ENCODE peak calls at places on chromosomes 2 and 18, in five cellular contexts. One of them, this sample, is unnamed.
A peak's percentile ranks its signal among the peaks of the same experiment; 100 is the strongest.

GRCh38 chr18:9135912-9136314 is 668 bp upstream of the ANKRD12 start:
- DNase-seq in GM23248: peak; percentile 49
- DNase-seq in HCT116: peak; percentile 43
- DNase-seq in SK-N-SH: no peak
- DNase-seq in MM.1S: peak; percentile 93
- DNase-seq in this sample: peak; percentile 64

GRCh38 chr2:108583903-108584520 is 49.7 kb downstream of the LIMS1 start:
- DNase-seq in GM23248: peak; percentile 85
- DNase-seq in HCT116: no peak
- DNase-seq in SK-N-SH: peak; percentile 73
- DNase-seq in MM.1S: peak; percentile 81
- DNase-seq in this sample: peak; percentile 88

GRCh38 chr2:147989809-147990403 is 30.6 kb downstream of the ORC4 start:
- DNase-seq in GM23248: peak; percentile 78
- DNase-seq in HCT116: peak; percentile 18
- DNase-seq in SK-N-SH: peak; percentile 39
- DNase-seq in MM.1S: peak; percentile 50
- DNase-seq in this sample: peak; percentile 66

GRCh38 chr2:16031848-16032159 is 91.5 kb downstream of the MYCN start:
- DNase-seq in GM23248: no peak
- DNase-seq in HCT116: no peak
- DNase-seq in SK-N-SH: no peak
- DNase-seq in MM.1S: no peak
- DNase-seq in this sample: peak; percentile 7

GRCh38 chr18:41940506-41941215 is 14.4 kb upstream of the PIK3C3 start:
- DNase-seq in GM23248: peak; percentile 86
- DNase-seq in HCT116: no peak
- DNase-seq in SK-N-SH: no peak
- DNase-seq in MM.1S: no peak
- DNase-seq in this sample: peak; percentile 56

GRCh38 chr2:185567940-185568339 is 170.7 kb upstream of the FSIP2 start:
- DNase-seq in GM23248: no peak
- DNase-seq in HCT116: no peak
- DNase-seq in SK-N-SH: no peak
- DNase-seq in MM.1S: no peak
- DNase-seq in this sample: no peak

GRCh38 chr2:112946086-112946485 is 31.7 kb upstream of the IL36G start:
- DNase-seq in GM23248: no peak
- DNase-seq in HCT116: no peak
- DNase-seq in SK-N-SH: no peak
- DNase-seq in MM.1S: no peak
- DNase-seq in this sample: no peak

GRCh38 chr2:158725496-158725895 is 69.6 kb upstream of the DAPL1 start:
- DNase-seq in GM23248: no peak
- DNase-seq in HCT116: no peak
- DNase-seq in SK-N-SH: no peak
- DNase-seq in MM.1S: no peak
- DNase-seq in this sample: peak; percentile 69

GRCh38 chr2:240477916-240478315 is 42.5 kb downstream of the GPC1 start:
- DNase-seq in GM23248: no peak
- DNase-seq in HCT116: no peak
- DNase-seq in SK-N-SH: peak; percentile 3
- DNase-seq in MM.1S: no peak
- DNase-seq in this sample: no peak

GRCh38 chr2:214174563-214174962 is 236.3 kb upstream of the VWC2L start:
- DNase-seq in GM23248: no peak
- DNase-seq in HCT116: no peak
- DNase-seq in SK-N-SH: no peak
- DNase-seq in MM.1S: no peak
- DNase-seq in this sample: no peak

GRCh38 chr2:198546091-198546490 is 741.7 kb downstream of the PLCL1 start:
- DNase-seq in GM23248: no peak
- DNase-seq in HCT116: no peak
- DNase-seq in SK-N-SH: no peak
- DNase-seq in MM.1S: no peak
- DNase-seq in this sample: no peak

GRCh38 chr2:173571021-173571821 is 216.5 kb downstream of the CDCA7 start:
- DNase-seq in GM23248: peak; percentile 50
- DNase-seq in HCT116: peak; percentile 24
- DNase-seq in SK-N-SH: peak; percentile 30
- DNase-seq in MM.1S: no peak
- DNase-seq in this sample: peak; percentile 77

GRCh38 chr2:32965523-32966171 is 18.9 kb downstream of the LTBP1 start:
- DNase-seq in GM23248: no peak
- DNase-seq in HCT116: no peak
- DNase-seq in SK-N-SH: no peak
- DNase-seq in MM.1S: no peak
- DNase-seq in this sample: no peak

GRCh38 chr18:78974115-78974740 is 5.4 kb upstream of the SALL3 start:
- DNase-seq in GM23248: no peak
- DNase-seq in HCT116: no peak
- DNase-seq in SK-N-SH: no peak
- DNase-seq in MM.1S: no peak
- DNase-seq in this sample: no peak

GRCh38 chr2:134227666-134228065 is 26.2 kb upstream of the MGAT5 start:
- DNase-seq in GM23248: no peak
- DNase-seq in HCT116: no peak
- DNase-seq in SK-N-SH: no peak
- DNase-seq in MM.1S: no peak
- DNase-seq in this sample: no peak

GRCh38 chr2:237894986-237895543 is 35.6 kb downstream of the RAMP1 start:
- DNase-seq in GM23248: no peak
- DNase-seq in HCT116: no peak
- DNase-seq in SK-N-SH: no peak
- DNase-seq in MM.1S: no peak
- DNase-seq in this sample: no peak

GRCh38 chr2:236932711-236933300 is 152.9 kb upstream of the COPS8 start:
- DNase-seq in GM23248: no peak
- DNase-seq in HCT116: no peak
- DNase-seq in SK-N-SH: no peak
- DNase-seq in MM.1S: no peak
- DNase-seq in this sample: no peak

DNA sequence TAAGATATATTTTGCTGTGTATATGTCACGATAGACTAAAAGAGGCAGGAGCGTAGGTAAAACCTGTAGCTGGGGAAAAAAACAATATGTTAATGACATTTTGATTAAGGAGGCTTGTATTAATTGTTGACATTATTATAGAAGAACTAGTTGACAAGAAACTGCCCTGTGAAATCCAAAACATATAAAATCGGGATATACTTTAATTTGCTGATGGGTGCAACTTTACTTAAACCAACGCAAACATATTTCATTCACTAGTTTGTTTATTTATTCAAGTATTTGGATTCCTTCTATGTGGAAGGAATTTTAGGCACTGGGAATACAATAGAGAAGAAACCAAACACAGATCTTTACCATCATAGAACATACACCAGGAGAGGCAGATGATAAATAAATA is 8.0 kb downstream of the WDR7 start:
- DNase-seq in GM23248: no peak
- DNase-seq in HCT116: no peak
- DNase-seq in SK-N-SH: no peak
- DNase-seq in MM.1S: no peak
- DNase-seq in this sample: no peak
- H3K79me2 ChIP-seq in GM23248: peaks cover 90% of the 10 kb centered on the region
- H3K79me2 ChIP-seq in HCT116: peaks cover 7% of the 10 kb centered on the region
- H3K79me2 ChIP-seq in SK-N-SH: peaks cover 40% of the 10 kb centered on the region
- H3K79me2 ChIP-seq in MM.1S: peaks cover 86% of the 10 kb centered on the region
- H3K79me2 ChIP-seq in this sample: peaks cover 48% of the 10 kb centered on the region

DNA sequence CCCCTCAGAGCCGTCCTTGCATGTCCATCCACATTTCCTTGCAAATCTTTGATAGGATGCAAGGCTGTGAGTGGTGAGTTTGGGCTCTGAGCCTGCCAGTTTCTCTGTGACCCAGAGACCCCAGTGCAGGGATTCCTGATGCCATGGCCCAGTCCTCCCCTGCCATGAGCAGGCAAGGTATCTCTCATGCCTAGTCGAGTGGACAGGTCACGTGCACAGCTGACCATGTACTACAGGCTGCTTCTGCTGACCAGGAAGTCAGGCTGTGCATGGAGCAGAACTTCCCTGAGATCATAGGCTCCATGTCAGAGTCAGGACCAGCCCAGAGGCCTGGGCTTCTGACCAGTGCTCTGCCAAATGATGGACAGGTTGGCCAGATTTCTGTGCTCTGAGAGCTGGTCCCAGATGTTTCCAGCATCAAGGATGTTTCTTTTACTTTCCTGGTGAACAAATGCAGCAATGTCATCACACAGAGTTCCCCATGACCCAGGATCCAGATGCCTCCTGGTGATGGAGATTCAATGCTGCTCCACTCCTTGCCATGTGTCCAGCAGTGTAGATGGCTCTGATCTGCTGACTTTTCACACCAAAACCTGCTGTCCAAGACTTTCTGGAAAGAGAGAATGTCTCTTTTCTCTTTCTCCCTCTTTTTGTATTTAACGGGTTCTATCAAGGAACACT is 321.6 kb upstream of the HS6ST1 start:
- DNase-seq in GM23248: peak; percentile 14
- DNase-seq in HCT116: no peak
- DNase-seq in SK-N-SH: no peak
- DNase-seq in MM.1S: no peak
- DNase-seq in this sample: no peak
- H3K9me2 ChIP-seq in GM23248: no peaks in the 10 kb centered on the region
- H3K9me2 ChIP-seq in HCT116: no peaks in the 10 kb centered on the region
- H3K9me2 ChIP-seq in SK-N-SH: no peaks in the 10 kb centered on the region
- H3K9me2 ChIP-seq in MM.1S: no peaks in the 10 kb centered on the region
- H3K9me2 ChIP-seq in this sample: no peaks in the 10 kb centered on the region

GRCh38 chr2:95043300-95043786 is 17.8 kb downstream of the MAL start:
- DNase-seq in GM23248: peak; percentile 88
- DNase-seq in HCT116: no peak
- DNase-seq in SK-N-SH: no peak
- DNase-seq in MM.1S: no peak
- DNase-seq in this sample: peak; percentile 86
- H3K9ac ChIP-seq in GM23248: no peak overlapping the region
- H3K9ac ChIP-seq in HCT116: no peak overlapping the region
- H3K9ac ChIP-seq in SK-N-SH: no peak overlapping the region
- H3K9ac ChIP-seq in MM.1S: no peak overlapping the region
- H3K9ac ChIP-seq in this sample: no peak overlapping the region

GRCh38 chr2:218804817-218805216 is 22.9 kb downstream of the CYP27A1 start:
- DNase-seq in GM23248: no peak
- DNase-seq in HCT116: no peak
- DNase-seq in SK-N-SH: no peak
- DNase-seq in MM.1S: no peak
- DNase-seq in this sample: no peak
- H3K79me2 ChIP-seq in GM23248: no peaks in the 10 kb centered on the region
- H3K79me2 ChIP-seq in HCT116: no peaks in the 10 kb centered on the region
- H3K79me2 ChIP-seq in SK-N-SH: no peaks in the 10 kb centered on the region
- H3K79me2 ChIP-seq in MM.1S: no peaks in the 10 kb centered on the region
- H3K79me2 ChIP-seq in this sample: no peaks in the 10 kb centered on the region

GRCh38 chr2:128638311-128638710 is 319.6 kb upstream of the HS6ST1 start:
- DNase-seq in GM23248: no peak
- DNase-seq in HCT116: no peak
- DNase-seq in SK-N-SH: no peak
- DNase-seq in MM.1S: no peak
- DNase-seq in this sample: no peak
- H3K9me2 ChIP-seq in GM23248: no peaks in the 10 kb centered on the region
- H3K9me2 ChIP-seq in HCT116: no peaks in the 10 kb centered on the region
- H3K9me2 ChIP-seq in SK-N-SH: no peaks in the 10 kb centered on the region
- H3K9me2 ChIP-seq in MM.1S: no peaks in the 10 kb centered on the region
- H3K9me2 ChIP-seq in this sample: no peaks in the 10 kb centered on the region

DNA sequence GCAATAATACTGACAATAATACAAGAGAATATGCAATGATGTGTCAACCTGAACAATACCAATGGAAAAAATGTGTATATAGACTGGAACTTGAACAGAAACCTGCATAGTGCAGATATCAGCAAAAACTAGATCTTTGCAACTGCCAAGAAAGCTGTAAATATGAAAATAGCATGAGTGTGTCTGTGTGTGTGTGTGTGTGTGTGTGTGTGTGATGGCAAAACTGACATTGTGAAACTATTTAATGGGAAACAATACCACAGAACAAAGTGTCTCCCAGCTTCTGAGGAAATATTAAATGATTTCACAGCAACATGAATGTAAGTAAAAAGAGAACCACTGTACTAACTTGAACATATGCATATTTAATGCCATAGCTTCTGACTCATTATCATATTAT is 558.2 kb upstream of the LINC00305 start:
- DNase-seq in GM23248: no peak
- DNase-seq in HCT116: no peak
- DNase-seq in SK-N-SH: no peak
- DNase-seq in MM.1S: peak; percentile 78
- DNase-seq in this sample: no peak
- H3K9ac ChIP-seq in GM23248: no peak overlapping the region
- H3K9ac ChIP-seq in HCT116: no peak overlapping the region
- H3K9ac ChIP-seq in SK-N-SH: no peak overlapping the region
- H3K9ac ChIP-seq in MM.1S: no peak overlapping the region
- H3K9ac ChIP-seq in this sample: no peak overlapping the region

GRCh38 chr2:227025510-227025909 is 138.5 kb downstream of the COL4A4 start:
- DNase-seq in GM23248: no peak
- DNase-seq in HCT116: no peak
- DNase-seq in SK-N-SH: no peak
- DNase-seq in MM.1S: no peak
- DNase-seq in this sample: no peak
- H3K79me2 ChIP-seq in GM23248: no peaks in the 10 kb centered on the region
- H3K79me2 ChIP-seq in HCT116: no peaks in the 10 kb centered on the region
- H3K79me2 ChIP-seq in SK-N-SH: no peaks in the 10 kb centered on the region
- H3K79me2 ChIP-seq in MM.1S: no peaks in the 10 kb centered on the region
- H3K79me2 ChIP-seq in this sample: no peaks in the 10 kb centered on the region

This sample was measured in PC-3.